ENCODE peak calls at places on chromosomes 11 and 22, in eight cellular contexts. One of them, this sample, is unnamed.
A peak's percentile ranks its signal among the peaks of the same experiment; 100 is the strongest.

GRCh38 chr11:8870461-8871282 is 40.3 kb upstream of the AKIP1 start:
- DNase-seq in GM12878: no peak
- DNase-seq in H1: peak; percentile 34
- DNase-seq in HCT116: peak; percentile 68
- DNase-seq in K562: peak; percentile 10
- DNase-seq in IMR-90: peak; percentile 75
- DNase-seq in A549: peak; percentile 58
- DNase-seq in SK-N-SH: peak; percentile 91
- DNase-seq in this sample: no peak

GRCh38 chr11:118911880-118912741 is 13.6 kb downstream of the BCL9L start:
- DNase-seq in SK-N-SH: no peak
- DNase-seq in IMR-90: peak; percentile 93
- DNase-seq in GM12878: no peak
- DNase-seq in A549: no peak
- DNase-seq in H1: no peak
- DNase-seq in K562: peak; percentile 81
- DNase-seq in HCT116: peak; percentile 96
- DNase-seq in this sample: peak; percentile 83

GRCh38 chr11:10309163-10310093 is 4.6 kb downstream of the ADM start:
- DNase-seq in H1: no peak
- DNase-seq in K562: peak; percentile 42
- DNase-seq in IMR-90: peak; percentile 92
- DNase-seq in GM12878: no peak
- DNase-seq in A549: peak; percentile 80
- DNase-seq in HCT116: peak; percentile 83
- DNase-seq in SK-N-SH: no peak
- DNase-seq in this sample: peak; percentile 74

GRCh38 chr11:74952752-74953151 is 3.7 kb downstream of the SPCS2 start:
- DNase-seq in H1: no peak
- DNase-seq in K562: no peak
- DNase-seq in SK-N-SH: no peak
- DNase-seq in GM12878: no peak
- DNase-seq in HCT116: no peak
- DNase-seq in IMR-90: no peak
- DNase-seq in A549: no peak
- DNase-seq in this sample: no peak

GRCh38 chr11:76694664-76695063 is 24.1 kb upstream of the LRRC32 start:
- DNase-seq in GM12878: no peak
- DNase-seq in K562: no peak
- DNase-seq in H1: no peak
- DNase-seq in HCT116: no peak
- DNase-seq in SK-N-SH: no peak
- DNase-seq in A549: no peak
- DNase-seq in IMR-90: peak; percentile 90
- DNase-seq in this sample: no peak

GRCh38 chr11:119488256-119488995 is 65.5 kb upstream of the THY1 start:
- DNase-seq in K562: no peak
- DNase-seq in GM12878: no peak
- DNase-seq in A549: no peak
- DNase-seq in IMR-90: no peak
- DNase-seq in HCT116: no peak
- DNase-seq in H1: no peak
- DNase-seq in SK-N-SH: no peak
- DNase-seq in this sample: no peak

GRCh38 chr11:8382436-8383053 is 118.9 kb upstream of the LMO1 start:
- DNase-seq in A549: no peak
- DNase-seq in SK-N-SH: no peak
- DNase-seq in H1: no peak
- DNase-seq in IMR-90: peak; percentile 33
- DNase-seq in K562: no peak
- DNase-seq in HCT116: no peak
- DNase-seq in GM12878: no peak
- DNase-seq in this sample: no peak

GRCh38 chr11:27040302-27041115 is at the start of gene BBOX1:
- DNase-seq in GM12878: no peak
- DNase-seq in H1: no peak
- DNase-seq in HCT116: no peak
- DNase-seq in A549: no peak
- DNase-seq in SK-N-SH: peak; percentile 9
- DNase-seq in IMR-90: no peak
- DNase-seq in K562: no peak
- DNase-seq in this sample: no peak

DNA sequence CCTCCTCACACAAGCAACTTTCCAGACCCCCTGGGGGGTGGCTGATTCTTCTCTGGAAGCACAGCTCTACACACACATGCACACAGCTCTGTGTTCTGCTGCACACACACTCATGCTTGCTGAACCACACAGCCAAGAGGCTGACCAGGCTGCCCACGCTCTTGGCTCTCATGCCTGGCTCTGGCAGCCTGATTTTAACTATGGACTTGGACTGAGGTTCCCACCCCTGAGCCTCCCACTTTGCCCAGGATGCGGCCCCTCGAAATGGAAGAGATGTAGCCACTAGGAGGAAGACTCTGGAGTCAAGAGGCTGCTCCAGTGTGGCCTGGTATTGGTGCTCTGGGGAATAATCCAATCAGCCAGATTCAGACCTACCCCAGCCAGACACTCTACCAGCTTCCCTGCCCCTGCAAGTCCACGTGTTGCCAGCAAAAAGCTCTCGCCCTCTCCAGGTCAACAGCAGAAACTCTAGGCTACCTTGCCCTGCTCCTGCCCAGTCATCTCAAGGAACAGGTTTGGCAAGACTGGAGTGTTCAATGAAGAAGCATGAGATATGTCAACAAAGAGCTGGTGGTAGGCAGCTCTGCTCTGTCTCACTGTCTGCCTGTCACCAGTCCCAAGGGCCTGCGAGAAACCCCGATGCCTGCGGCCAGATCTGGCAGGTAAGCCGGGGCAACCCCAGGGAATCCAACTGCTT is 8.8 kb upstream of the CASTOR1 start:
- DNase-seq in HCT116: no peak
- DNase-seq in IMR-90: no peak
- DNase-seq in GM12878: no peak
- DNase-seq in H1: no peak
- DNase-seq in K562: no peak
- DNase-seq in SK-N-SH: no peak
- DNase-seq in A549: no peak
- DNase-seq in this sample: no peak
- TF ChIP-seq RAD21 in HCT116: no peak
- TF ChIP-seq RAD21 in IMR-90: no peak
- TF ChIP-seq RAD21 in GM12878: no peak
- TF ChIP-seq RAD21 in H1: no peak
- TF ChIP-seq RAD21 in K562: no peak
- TF ChIP-seq RAD21 in SK-N-SH: no peak
- TF ChIP-seq RAD21 in A549: no peak
- TF ChIP-seq RAD21 in this sample: no peak

GRCh38 chr11:117857734-117858369 is 18.6 kb downstream of the FXYD6 start:
- DNase-seq in A549: no peak
- DNase-seq in GM12878: no peak
- DNase-seq in K562: no peak
- DNase-seq in H1: no peak
- DNase-seq in SK-N-SH: no peak
- DNase-seq in HCT116: no peak
- DNase-seq in IMR-90: no peak
- DNase-seq in this sample: no peak

GRCh38 chr11:117855452-117855851 is 21.0 kb downstream of the FXYD6 start:
- DNase-seq in GM12878: no peak
- DNase-seq in IMR-90: no peak
- DNase-seq in SK-N-SH: no peak
- DNase-seq in A549: no peak
- DNase-seq in HCT116: no peak
- DNase-seq in K562: no peak
- DNase-seq in H1: no peak
- DNase-seq in this sample: no peak

GRCh38 chr11:117859061-117859460 is 17.4 kb downstream of the FXYD6 start:
- DNase-seq in IMR-90: no peak
- DNase-seq in HCT116: no peak
- DNase-seq in K562: no peak
- DNase-seq in A549: no peak
- DNase-seq in SK-N-SH: no peak
- DNase-seq in H1: no peak
- DNase-seq in GM12878: no peak
- DNase-seq in this sample: no peak

GRCh38 chr11:117856252-117856651 is 20.2 kb downstream of the FXYD6 start:
- DNase-seq in K562: no peak
- DNase-seq in IMR-90: no peak
- DNase-seq in SK-N-SH: no peak
- DNase-seq in GM12878: no peak
- DNase-seq in H1: no peak
- DNase-seq in HCT116: no peak
- DNase-seq in A549: no peak
- DNase-seq in this sample: no peak

GRCh38 chr11:117856892-117857291 is 19.6 kb downstream of the FXYD6 start:
- DNase-seq in HCT116: no peak
- DNase-seq in H1: no peak
- DNase-seq in GM12878: no peak
- DNase-seq in K562: no peak
- DNase-seq in SK-N-SH: no peak
- DNase-seq in IMR-90: no peak
- DNase-seq in A549: no peak
- DNase-seq in this sample: no peak
- TF ChIP-seq RAD21 in HCT116: no peak
- TF ChIP-seq RAD21 in H1: no peak
- TF ChIP-seq RAD21 in GM12878: no peak
- TF ChIP-seq RAD21 in K562: no peak
- TF ChIP-seq RAD21 in SK-N-SH: no peak
- TF ChIP-seq RAD21 in IMR-90: no peak
- TF ChIP-seq RAD21 in A549: no peak
- TF ChIP-seq RAD21 in this sample: no peak

DNA sequence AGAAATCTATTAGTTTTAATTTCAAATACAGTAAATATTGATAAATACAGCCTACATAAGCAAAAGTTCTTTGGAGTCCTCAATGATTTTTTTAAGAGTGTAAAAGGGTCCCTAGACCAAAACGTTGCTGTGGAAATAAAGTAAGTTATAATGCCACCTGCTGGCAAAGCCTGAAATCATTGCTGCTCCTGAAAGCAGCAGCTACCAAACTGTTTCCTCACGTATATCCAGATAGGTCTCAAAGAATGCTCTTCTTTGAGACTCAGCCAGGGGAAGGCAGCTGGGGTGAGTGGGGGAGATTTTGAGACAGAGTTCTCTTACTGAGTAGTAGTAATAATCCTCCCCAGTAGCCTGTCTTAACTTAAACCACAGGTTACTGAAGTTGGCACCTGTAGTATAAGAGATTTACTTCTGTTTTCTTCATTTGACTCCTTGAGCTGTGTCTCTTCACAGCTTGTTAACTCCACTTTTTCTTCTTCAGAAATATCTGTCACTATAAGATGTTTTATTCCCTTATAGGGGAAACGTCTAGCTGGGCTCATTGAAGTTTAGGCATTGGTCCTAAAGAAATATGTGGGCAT is 78.1 kb downstream of the BTBD10 start:
- DNase-seq in GM12878: peak; percentile 3
- DNase-seq in H1: peak; percentile 15
- DNase-seq in SK-N-SH: peak; percentile 39
- DNase-seq in HCT116: peak; percentile 23
- DNase-seq in IMR-90: peak; percentile 68
- DNase-seq in K562: peak; percentile 23
- DNase-seq in A549: peak; percentile 52
- DNase-seq in this sample: peak; percentile 25
- TF ChIP-seq RAD21 in GM12878: peak; percentile 58
- TF ChIP-seq RAD21 in H1: peak; percentile 67
- TF ChIP-seq RAD21 in SK-N-SH: peak; percentile 70
- TF ChIP-seq RAD21 in HCT116: peak; percentile 58
- TF ChIP-seq RAD21 in IMR-90: peak; percentile 64
- TF ChIP-seq RAD21 in K562: peak; percentile 43
- TF ChIP-seq RAD21 in A549: peak; percentile 67
- TF ChIP-seq RAD21 in this sample: no peak

GRCh38 chr22:22032906-22033802 is 50.6 kb upstream of the TOP3B start:
- DNase-seq in A549: no peak
- DNase-seq in HCT116: no peak
- DNase-seq in K562: no peak
- DNase-seq in H1: no peak
- DNase-seq in IMR-90: no peak
- DNase-seq in SK-N-SH: no peak
- DNase-seq in GM12878: no peak
- DNase-seq in this sample: no peak

GRCh38 chr22:22035203-22035602 is 52.6 kb upstream of the TOP3B start:
- DNase-seq in K562: no peak
- DNase-seq in GM12878: no peak
- DNase-seq in H1: no peak
- DNase-seq in HCT116: no peak
- DNase-seq in IMR-90: no peak
- DNase-seq in A549: no peak
- DNase-seq in SK-N-SH: no peak
- DNase-seq in this sample: no peak

GRCh38 chr22:22032099-22032905 is 49.7 kb upstream of the TOP3B start:
- DNase-seq in SK-N-SH: no peak
- DNase-seq in IMR-90: no peak
- DNase-seq in GM12878: no peak
- DNase-seq in HCT116: no peak
- DNase-seq in K562: no peak
- DNase-seq in A549: no peak
- DNase-seq in H1: no peak
- DNase-seq in this sample: no peak

GRCh38 chr22:22034469-22035132 is 52.0 kb upstream of the TOP3B start:
- DNase-seq in A549: no peak
- DNase-seq in HCT116: no peak
- DNase-seq in IMR-90: no peak
- DNase-seq in H1: no peak
- DNase-seq in GM12878: no peak
- DNase-seq in K562: no peak
- DNase-seq in SK-N-SH: no peak
- DNase-seq in this sample: no peak

GRCh38 chr22:22033803-22034468 is 51.3 kb upstream of the TOP3B start:
- DNase-seq in H1: no peak
- DNase-seq in SK-N-SH: no peak
- DNase-seq in HCT116: no peak
- DNase-seq in K562: no peak
- DNase-seq in GM12878: no peak
- DNase-seq in A549: no peak
- DNase-seq in IMR-90: no peak
- DNase-seq in this sample: no peak
- TF ChIP-seq RAD21 in H1: no peak
- TF ChIP-seq RAD21 in SK-N-SH: no peak
- TF ChIP-seq RAD21 in HCT116: no peak
- TF ChIP-seq RAD21 in K562: no peak
- TF ChIP-seq RAD21 in GM12878: no peak
- TF ChIP-seq RAD21 in A549: no peak
- TF ChIP-seq RAD21 in IMR-90: no peak
- TF ChIP-seq RAD21 in this sample: no peak